ENCODE peak calls at places on chromosomes 1 and 21, in seven cellular contexts. V, C, L, W, G, U and E are unnamed samples.

GRCh38 chr1:203638914-203639313 is 12.3 kb downstream of the ATP2B4 start:
- DNase-seq in U (no peak), C (no peak), V (no peak), G (no peak), W (no peak), L (no peak), E (no peak)

GRCh38 chr1:185646202-185646683 is 87.9 kb upstream of the HMCN1 start:
- DNase-seq in G (no peak), W (peak; percentile 99), U (no peak), L (peak; percentile 98), C (no peak), V (no peak), E (peak; percentile 98)

GRCh38 chr1:1165485-1165884 is 8.2 kb upstream of the TTLL10 start:
- DNase-seq in W (no peak), L (no peak), C (no peak), G (no peak), V (no peak), U (no peak), E (no peak)

GRCh38 chr1:184875218-184875617 is 99.1 kb downstream of the NIBAN1 start:
- DNase-seq in W (no peak), L (no peak), G (no peak), C (no peak), U (no peak), V (no peak), E (no peak)

GRCh38 chr1:12152106-12152891 is 14.5 kb upstream of the TNFRSF1B start:
- DNase-seq in W (no peak), G (no peak), U (no peak), L (no peak), C (no peak), V (no peak), E (no peak)

GRCh38 chr1:236119935-236120484 is 22.3 kb upstream of the GPR137B start:
- DNase-seq in U (no peak), L (no peak), G (no peak), V (no peak), W (no peak), C (no peak), E (no peak)

GRCh38 chr21:15199414-15199813 is 134.6 kb upstream of the NRIP1 start:
- DNase-seq in G (no peak), C (no peak), U (no peak), L (no peak), W (no peak), V (no peak), E (no peak)

GRCh38 chr1:157158967-157159366 is 20.8 kb upstream of the ETV3 start:
- DNase-seq in C (no peak), G (no peak), V (no peak), L (no peak), W (no peak), U (no peak), E (no peak)

GRCh38 chr1:53982034-53982761 is 35.8 kb downstream of the LDLRAD1 start:
- DNase-seq in V (no peak), L (peak; percentile 52), G (no peak), W (peak; percentile 36), C (no peak), U (no peak), E (no peak)

GRCh38 chr1:27368872-27369703 is 2.3 kb upstream of the MAP3K6 start:
- DNase-seq in U (no peak), V (no peak), L (peak; percentile 40), G (no peak), W (no peak), C (no peak), E (no peak)

GRCh38 chr1:56516539-56517252 is 62.7 kb downstream of the PLPP3 start:
- DNase-seq in G (no peak), V (no peak), L (peak; percentile 65), C (no peak), W (peak; percentile 14), U (no peak), E (peak; percentile 87)

GRCh38 chr1:56517404-56518130 is 61.8 kb downstream of the PLPP3 start:
- DNase-seq in L (no peak), W (no peak), U (no peak), V (no peak), C (no peak), G (no peak), E (no peak)

GRCh38 chr1:56513095-56513494 is 66.3 kb downstream of the PLPP3 start:
- DNase-seq in W (no peak), U (no peak), L (no peak), G (no peak), C (no peak), V (no peak), E (no peak)

GRCh38 chr1:56520202-56520601 is 59.2 kb downstream of the PLPP3 start:
- DNase-seq in C (no peak), L (no peak), G (no peak), V (no peak), U (no peak), W (no peak), E (no peak)

GRCh38 chr1:56515898-56516538 is 63.3 kb downstream of the PLPP3 start:
- DNase-seq in G (no peak), V (no peak), W (no peak), U (no peak), C (no peak), L (no peak), E (no peak)
- H3K27ac ChIP-seq in G (no peak overlapping the region), V (no peak overlapping the region), W (no peak overlapping the region), U (no peak overlapping the region), C (no peak overlapping the region), L (no peak overlapping the region), E (peak overlapping the region; percentile 75)

DNA sequence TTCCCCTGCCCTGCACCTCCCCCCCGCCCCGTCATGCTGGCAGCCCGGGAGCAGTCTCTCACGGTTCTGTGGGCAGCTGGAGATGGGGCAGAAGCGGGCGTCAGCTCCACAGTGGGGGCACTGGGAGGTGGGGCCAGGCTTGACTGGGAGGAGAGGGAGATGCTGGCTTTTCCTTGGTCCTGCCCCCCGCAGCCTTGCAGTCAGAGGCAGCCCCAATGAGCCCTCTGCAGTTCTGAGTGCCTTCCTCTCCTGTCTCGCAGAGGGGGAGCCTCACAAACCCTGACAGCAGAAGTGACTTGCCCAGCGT is 21.7 kb downstream of the ARHGEF10L start:
- DNase-seq in G (peak; percentile 51), W (no peak), U (no peak), V (no peak), C (no peak), L (no peak), E (no peak)
- H3K27ac ChIP-seq in G (peak overlapping the region; percentile 99), W (no peak overlapping the region), U (no peak overlapping the region), V (no peak overlapping the region), C (no peak overlapping the region), L (peak overlapping the region; percentile 4), E (no peak overlapping the region)

GRCh38 chr1:5664081-5664480 is 328.1 kb downstream of the NPHP4 start:
- DNase-seq in G (no peak), C (no peak), L (no peak), V (no peak), U (no peak), W (no peak), E (no peak)
- H3K27ac ChIP-seq in G (no peak overlapping the region), C (no peak overlapping the region), L (no peak overlapping the region), V (no peak overlapping the region), U (no peak overlapping the region), W (no peak overlapping the region), E (no peak overlapping the region)

GRCh38 chr1:114719424-114719787 is 2.8 kb upstream of the NRAS start:
- DNase-seq in L (no peak), W (peak; percentile 51), C (no peak), V (no peak), U (no peak), G (no peak), E (no peak)

GRCh38 chr1:114725230-114725629 is 8.7 kb upstream of the NRAS start:
- DNase-seq in W (no peak), V (no peak), C (no peak), G (no peak), U (no peak), L (peak; percentile 61), E (no peak)

GRCh38 chr1:114720492-114720891 is 3.9 kb upstream of the NRAS start:
- DNase-seq in V (no peak), U (no peak), W (no peak), G (no peak), L (no peak), C (no peak), E (no peak)

GRCh38 chr1:114723915-114724314 is 7.3 kb upstream of the NRAS start:
- DNase-seq in C (no peak), V (no peak), L (no peak), G (no peak), W (no peak), U (no peak), E (no peak)

GRCh38 chr1:114723457-114723856 is 6.9 kb upstream of the NRAS start:
- DNase-seq in U (no peak), C (no peak), V (no peak), L (no peak), W (no peak), G (no peak), E (no peak)
- H3K27ac ChIP-seq in U (no peak overlapping the region), C (no peak overlapping the region), V (no peak overlapping the region), L (no peak overlapping the region), W (peak overlapping the region; percentile 55), G (no peak overlapping the region), E (no peak overlapping the region)

GRCh38 chr1:230072866-230073265 is 5.8 kb downstream of the GALNT2 start:
- DNase-seq in C (no peak), V (no peak), U (no peak), L (no peak), G (no peak), W (no peak), E (no peak)

GRCh38 chr1:230074762-230075161 is 7.7 kb downstream of the GALNT2 start:
- DNase-seq in L (no peak), W (no peak), G (no peak), U (no peak), V (no peak), C (no peak), E (no peak)

GRCh38 chr1:230072296-230072695 is 5.3 kb downstream of the GALNT2 start:
- DNase-seq in L (no peak), U (no peak), V (no peak), C (no peak), W (no peak), G (no peak), E (no peak)

GRCh38 chr1:230073371-230074035 is 6.5 kb downstream of the GALNT2 start:
- DNase-seq in V (no peak), W (peak; percentile 80), C (no peak), U (no peak), G (no peak), L (peak; percentile 91), E (peak; percentile 46)

DNA sequence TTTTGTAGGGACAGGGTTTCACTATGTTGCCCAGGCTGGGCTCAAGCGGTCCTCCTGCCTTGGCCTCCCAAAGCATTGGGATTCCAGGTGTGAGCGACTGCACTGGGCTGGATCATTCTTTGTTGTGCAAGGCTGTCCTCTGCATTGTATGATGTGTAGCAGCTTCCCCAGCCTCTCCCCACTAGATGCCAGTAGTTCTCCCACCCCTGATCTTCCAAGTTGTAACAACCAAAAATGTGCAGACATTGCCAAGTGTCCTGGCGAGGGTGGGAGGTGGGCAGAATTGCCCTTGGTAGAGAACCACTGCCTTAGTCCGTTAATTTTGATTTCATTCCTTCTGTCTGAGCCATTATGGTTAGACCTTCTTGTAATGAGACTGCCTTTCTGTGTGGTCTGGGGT is 7.2 kb downstream of the GALNT2 start:
- DNase-seq in U (no peak), W (no peak), G (no peak), C (no peak), L (no peak), V (no peak), E (no peak)
- H3K27ac ChIP-seq in U (no peak overlapping the region), W (no peak overlapping the region), G (peak overlapping the region; percentile 12), C (no peak overlapping the region), L (no peak overlapping the region), V (no peak overlapping the region), E (no peak overlapping the region)

DNA sequence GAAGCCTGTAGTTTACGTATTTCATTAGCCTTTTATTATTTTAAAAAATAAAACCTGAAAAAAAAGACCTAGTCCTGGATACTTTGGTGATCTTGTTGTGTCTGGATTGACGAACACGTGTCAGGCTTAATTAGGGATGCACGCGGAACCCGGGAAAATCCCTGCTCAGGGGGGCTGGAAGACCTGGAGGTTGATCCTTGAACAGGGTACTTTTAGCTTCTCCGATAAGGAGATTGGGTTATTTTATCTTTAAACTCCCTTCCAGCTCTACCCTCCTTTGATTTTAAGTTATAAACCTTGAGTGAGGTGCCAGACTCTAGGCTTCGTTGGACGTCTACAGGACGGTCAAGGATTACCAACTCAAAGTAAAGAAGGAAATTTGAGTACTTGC is 552 bp upstream of the ZNF691 start:
- DNase-seq in U (no peak), V (no peak), G (no peak), L (no peak), W (no peak), C (no peak), E (no peak)
- H3K27ac ChIP-seq in U (peak overlapping the region; percentile 72), V (peak overlapping the region; percentile 79), G (no peak overlapping the region), L (peak overlapping the region; percentile 41), W (no peak overlapping the region), C (peak overlapping the region; percentile 73), E (no peak overlapping the region)